ENCODE peak calls at places on chromosomes 12 and 14, in six cellular contexts. One of them, this sample, is unnamed.

GRCh38 chr12:42482820-42483533 is 106.6 kb downstream of the PRICKLE1 start:
- DNase-seq in HCT116: no peak
- DNase-seq in GM12878: no peak
- DNase-seq in NT2/D1: peak; percentile 71
- DNase-seq in K562: peak; percentile 80
- DNase-seq in H1: peak; percentile 27
- DNase-seq in this sample: peak; percentile 24

GRCh38 chr14:77848031-77848430 is 48.1 kb downstream of the ADCK1 start:
- DNase-seq in HCT116: no peak
- DNase-seq in GM12878: no peak
- DNase-seq in NT2/D1: no peak
- DNase-seq in K562: no peak
- DNase-seq in H1: no peak
- DNase-seq in this sample: no peak

GRCh38 chr12:124809878-124810277 is 53.8 kb downstream of the SCARB1 start:
- DNase-seq in HCT116: no peak
- DNase-seq in GM12878: no peak
- DNase-seq in NT2/D1: no peak
- DNase-seq in K562: no peak
- DNase-seq in H1: no peak
- DNase-seq in this sample: no peak

GRCh38 chr12:60710246-60710645 is 1114.4 kb downstream of the SLC16A7 start:
- DNase-seq in HCT116: no peak
- DNase-seq in GM12878: no peak
- DNase-seq in NT2/D1: no peak
- DNase-seq in K562: no peak
- DNase-seq in H1: no peak
- DNase-seq in this sample: no peak

GRCh38 chr14:59213368-59214315 is 25.2 kb downstream of the DAAM1 start:
- DNase-seq in HCT116: no peak
- DNase-seq in GM12878: no peak
- DNase-seq in NT2/D1: no peak
- DNase-seq in K562: no peak
- DNase-seq in H1: no peak
- DNase-seq in this sample: peak; percentile 81

GRCh38 chr12:65372574-65372973 is 94.1 kb downstream of the MSRB3 start:
- DNase-seq in HCT116: no peak
- DNase-seq in GM12878: no peak
- DNase-seq in NT2/D1: no peak
- DNase-seq in K562: no peak
- DNase-seq in H1: no peak
- DNase-seq in this sample: no peak

GRCh38 chr12:47935196-47935595 is 28.2 kb upstream of the TMEM106C start:
- DNase-seq in HCT116: no peak
- DNase-seq in GM12878: no peak
- DNase-seq in NT2/D1: no peak
- DNase-seq in K562: no peak
- DNase-seq in H1: no peak
- DNase-seq in this sample: peak; percentile 33

GRCh38 chr12:111598637-111599458 is at the start of gene ATXN2:
- DNase-seq in HCT116: no peak
- DNase-seq in GM12878: no peak
- DNase-seq in NT2/D1: no peak
- DNase-seq in K562: peak; percentile 88
- DNase-seq in H1: no peak
- DNase-seq in this sample: no peak

GRCh38 chr12:79690156-79690605 is 583 bp downstream of the PAWR start:
- DNase-seq in HCT116: no peak
- DNase-seq in GM12878: no peak
- DNase-seq in NT2/D1: no peak
- DNase-seq in K562: no peak
- DNase-seq in H1: no peak
- DNase-seq in this sample: peak; percentile 14

GRCh38 chr14:28774764-28775738 is 8.5 kb downstream of the FOXG1 start:
- DNase-seq in HCT116: no peak
- DNase-seq in GM12878: no peak
- DNase-seq in NT2/D1: no peak
- DNase-seq in K562: no peak
- DNase-seq in H1: no peak
- DNase-seq in this sample: no peak

GRCh38 chr12:131687346-131688125 is 23.4 kb upstream of the SFSWAP start:
- DNase-seq in HCT116: no peak
- DNase-seq in GM12878: no peak
- DNase-seq in NT2/D1: no peak
- DNase-seq in K562: no peak
- DNase-seq in H1: no peak
- DNase-seq in this sample: no peak

GRCh38 chr14:84458881-84459280 is 1071.1 kb upstream of the FLRT2 start:
- DNase-seq in HCT116: no peak
- DNase-seq in GM12878: no peak
- DNase-seq in NT2/D1: no peak
- DNase-seq in K562: no peak
- DNase-seq in H1: no peak
- DNase-seq in this sample: no peak

GRCh38 chr14:31950760-31951637 is 126.1 kb upstream of the ARHGAP5 start:
- DNase-seq in HCT116: no peak
- DNase-seq in GM12878: no peak
- DNase-seq in NT2/D1: no peak
- DNase-seq in K562: peak; percentile 31
- DNase-seq in H1: no peak
- DNase-seq in this sample: no peak

GRCh38 chr12:94644141-94644575 is 6.2 kb downstream of the TMCC3 start:
- DNase-seq in HCT116: no peak
- DNase-seq in GM12878: peak; percentile 26
- DNase-seq in NT2/D1: no peak
- DNase-seq in K562: no peak
- DNase-seq in H1: no peak
- DNase-seq in this sample: no peak

GRCh38 chr14:57058319-57058718 is 210.4 kb downstream of the EXOC5 start:
- DNase-seq in HCT116: no peak
- DNase-seq in GM12878: no peak
- DNase-seq in NT2/D1: no peak
- DNase-seq in K562: no peak
- DNase-seq in H1: no peak
- DNase-seq in this sample: no peak

GRCh38 chr14:32134448-32135070 is 57.5 kb downstream of the ARHGAP5 start:
- DNase-seq in HCT116: no peak
- DNase-seq in GM12878: no peak
- DNase-seq in NT2/D1: no peak
- DNase-seq in K562: no peak
- DNase-seq in H1: no peak
- DNase-seq in this sample: no peak

GRCh38 chr12:114684870-114685273 is 897 bp upstream of the TBX3 start:
- DNase-seq in HCT116: no peak
- DNase-seq in GM12878: no peak
- DNase-seq in NT2/D1: no peak
- DNase-seq in K562: no peak
- DNase-seq in H1: no peak
- DNase-seq in this sample: no peak

GRCh38 chr12:122403831-122404230 is 18.6 kb downstream of the CLIP1 start:
- DNase-seq in HCT116: no peak
- DNase-seq in GM12878: no peak
- DNase-seq in NT2/D1: no peak
- DNase-seq in K562: no peak
- DNase-seq in H1: no peak
- DNase-seq in this sample: no peak

GRCh38 chr12:6963016-6963731 is 7.3 kb downstream of the PHB2 start:
- DNase-seq in HCT116: peak; percentile 89
- DNase-seq in GM12878: no peak
- DNase-seq in NT2/D1: no peak
- DNase-seq in K562: no peak
- DNase-seq in H1: no peak
- DNase-seq in this sample: no peak

GRCh38 chr12:102806110-102806509 is 110.9 kb downstream of the PAH start:
- DNase-seq in HCT116: no peak
- DNase-seq in GM12878: no peak
- DNase-seq in NT2/D1: no peak
- DNase-seq in K562: no peak
- DNase-seq in H1: no peak
- DNase-seq in this sample: no peak

GRCh38 chr12:56299308-56299852 is 750 bp downstream of the CS start:
- DNase-seq in HCT116: no peak
- DNase-seq in GM12878: no peak
- DNase-seq in NT2/D1: no peak
- DNase-seq in K562: peak; percentile 37
- DNase-seq in H1: no peak
- DNase-seq in this sample: no peak

GRCh38 chr12:57203791-57204190 is 12.8 kb upstream of the NXPH4 start:
- DNase-seq in HCT116: no peak
- DNase-seq in GM12878: no peak
- DNase-seq in NT2/D1: no peak
- DNase-seq in K562: no peak
- DNase-seq in H1: no peak
- DNase-seq in this sample: no peak

GRCh38 chr12:116171549-116171948 is 105.9 kb downstream of the MED13L start:
- DNase-seq in HCT116: no peak
- DNase-seq in GM12878: no peak
- DNase-seq in NT2/D1: no peak
- DNase-seq in K562: no peak
- DNase-seq in H1: no peak
- DNase-seq in this sample: no peak

DNA sequence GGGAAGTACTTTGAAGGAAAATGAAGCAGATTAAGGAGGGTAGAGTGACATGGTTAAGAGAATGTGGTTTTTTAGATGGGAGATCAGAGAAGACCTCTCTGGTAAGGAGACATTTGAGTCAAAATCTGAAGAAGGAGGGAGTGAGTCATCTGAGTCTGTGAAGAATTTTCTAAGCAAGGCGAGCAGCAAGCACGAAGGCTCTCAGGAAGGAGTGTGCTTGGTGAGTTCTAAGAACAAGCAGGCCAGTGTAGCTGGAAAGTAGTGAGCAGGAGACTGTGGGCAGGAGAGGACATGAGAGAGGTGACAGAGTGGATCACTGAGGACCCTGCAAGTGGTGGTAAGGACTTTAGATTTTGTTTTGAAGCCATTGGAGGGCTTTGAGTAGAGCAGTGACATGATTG is 76.3 kb upstream of the FUT8 start:
- DNase-seq in HCT116: no peak
- DNase-seq in GM12878: no peak
- DNase-seq in NT2/D1: no peak
- DNase-seq in K562: no peak
- DNase-seq in H1: no peak
- DNase-seq in this sample: no peak
- TF ChIP-seq ZNF274 in HCT116: no peak
- TF ChIP-seq ZNF274 in GM12878: no peak
- TF ChIP-seq ZNF274 in NT2/D1: no peak
- TF ChIP-seq ZNF274 in K562: no peak
- TF ChIP-seq ZNF274 in H1: no peak
- TF ChIP-seq ZNF274 in this sample: no peak

GRCh38 chr12:29519585-29520182 is 22.2 kb upstream of the OVCH1 start:
- DNase-seq in HCT116: peak; percentile 29
- DNase-seq in GM12878: no peak
- DNase-seq in NT2/D1: peak; percentile 63
- DNase-seq in K562: peak; percentile 27
- DNase-seq in H1: no peak
- DNase-seq in this sample: peak; percentile 28
- TF ChIP-seq ZNF274 in HCT116: no peak
- TF ChIP-seq ZNF274 in GM12878: no peak
- TF ChIP-seq ZNF274 in NT2/D1: no peak
- TF ChIP-seq ZNF274 in K562: no peak
- TF ChIP-seq ZNF274 in H1: no peak
- TF ChIP-seq ZNF274 in this sample: no peak

DNA sequence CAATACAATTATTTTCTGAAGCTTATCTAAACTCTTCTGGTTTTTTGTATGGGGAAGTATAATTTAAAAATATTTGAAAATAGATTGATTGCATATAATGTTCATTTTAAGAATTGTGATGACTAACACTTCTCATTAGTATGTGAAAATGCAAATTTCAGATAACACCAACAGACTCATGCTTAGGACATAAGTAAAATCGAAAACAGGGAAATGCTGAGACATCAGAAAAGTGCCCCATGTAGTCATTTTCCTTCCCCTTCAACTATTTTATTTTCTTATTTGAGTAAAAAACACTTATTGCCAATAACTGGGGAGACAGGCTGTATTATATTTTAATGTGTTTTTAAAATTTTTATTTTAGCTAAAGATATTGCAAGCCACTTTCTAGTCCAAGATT is 814.7 kb downstream of the GALC start:
- DNase-seq in HCT116: no peak
- DNase-seq in GM12878: no peak
- DNase-seq in NT2/D1: no peak
- DNase-seq in K562: no peak
- DNase-seq in H1: no peak
- DNase-seq in this sample: no peak
- TF ChIP-seq ZNF274 in HCT116: no peak
- TF ChIP-seq ZNF274 in GM12878: no peak
- TF ChIP-seq ZNF274 in NT2/D1: no peak
- TF ChIP-seq ZNF274 in K562: no peak
- TF ChIP-seq ZNF274 in H1: no peak
- TF ChIP-seq ZNF274 in this sample: no peak

GRCh38 chr12:48957141-48958048 is at the start of gene ARF3:
- DNase-seq in HCT116: peak; percentile 73
- DNase-seq in GM12878: peak; percentile 80
- DNase-seq in NT2/D1: peak; percentile 95
- DNase-seq in K562: peak; percentile 96
- DNase-seq in H1: peak; percentile 82
- DNase-seq in this sample: peak; percentile 84
- TF ChIP-seq ZNF274 in HCT116: no peak
- TF ChIP-seq ZNF274 in GM12878: no peak
- TF ChIP-seq ZNF274 in NT2/D1: no peak
- TF ChIP-seq ZNF274 in K562: no peak
- TF ChIP-seq ZNF274 in H1: no peak
- TF ChIP-seq ZNF274 in this sample: peak; percentile 65

GRCh38 chr14:74935340-74935640 is 12.2 kb upstream of the RPS6KL1 start:
- DNase-seq in HCT116: no peak
- DNase-seq in GM12878: no peak
- DNase-seq in NT2/D1: no peak
- DNase-seq in K562: no peak
- DNase-seq in H1: no peak
- DNase-seq in this sample: no peak

GRCh38 chr14:74936151-74936550 is 13.1 kb upstream of the RPS6KL1 start:
- DNase-seq in HCT116: no peak
- DNase-seq in GM12878: no peak
- DNase-seq in NT2/D1: no peak
- DNase-seq in K562: no peak
- DNase-seq in H1: no peak
- DNase-seq in this sample: no peak

GRCh38 chr14:74932401-74932901 is 9.4 kb upstream of the RPS6KL1 start:
- DNase-seq in HCT116: no peak
- DNase-seq in GM12878: no peak
- DNase-seq in NT2/D1: no peak
- DNase-seq in K562: no peak
- DNase-seq in H1: no peak
- DNase-seq in this sample: no peak

GRCh38 chr14:74933925-74934435 is 10.9 kb upstream of the RPS6KL1 start:
- DNase-seq in HCT116: no peak
- DNase-seq in GM12878: no peak
- DNase-seq in NT2/D1: no peak
- DNase-seq in K562: no peak
- DNase-seq in H1: no peak
- DNase-seq in this sample: no peak

GRCh38 chr14:74934476-74935339 is 11.6 kb upstream of the RPS6KL1 start:
- DNase-seq in HCT116: no peak
- DNase-seq in GM12878: no peak
- DNase-seq in NT2/D1: no peak
- DNase-seq in K562: no peak
- DNase-seq in H1: no peak
- DNase-seq in this sample: no peak
- TF ChIP-seq ZNF274 in HCT116: no peak
- TF ChIP-seq ZNF274 in GM12878: no peak
- TF ChIP-seq ZNF274 in NT2/D1: no peak
- TF ChIP-seq ZNF274 in K562: no peak
- TF ChIP-seq ZNF274 in H1: no peak
- TF ChIP-seq ZNF274 in this sample: no peak

GRCh38 chr14:47536341-47536740 is 139.1 kb downstream of the MDGA2 start:
- DNase-seq in HCT116: no peak
- DNase-seq in GM12878: no peak
- DNase-seq in NT2/D1: no peak
- DNase-seq in K562: no peak
- DNase-seq in H1: no peak
- DNase-seq in this sample: no peak
- TF ChIP-seq ZNF274 in HCT116: no peak
- TF ChIP-seq ZNF274 in GM12878: no peak
- TF ChIP-seq ZNF274 in NT2/D1: no peak
- TF ChIP-seq ZNF274 in K562: no peak
- TF ChIP-seq ZNF274 in H1: no peak
- TF ChIP-seq ZNF274 in this sample: no peak

This sample was measured in HepG2.